ENCODE peak calls at places on chromosomes 5 and 9, in nine cellular contexts. S is activated T-cell treated with anti-CD3 and anti-CD28 coated beads, Interleukin-2, amount 50 U/mL, for 4 hours; B is upper lobe of right lung; V is NCI-H2227 treated with DMSO at 0.1 percent for 48 hours; U is GM04504; J is mesothelial cell of epicardium; H is myocyte; I is NCI-H1417; Y is M059J. E is an unnamed sample.

GRCh38 chr5:39755986-39756385 is 331.2 kb upstream of the DAB2 start:
- DNase-seq in S (no peak), B (no peak), V (no peak), U (peak), J (no peak), H (peak), I (no peak), Y (peak), E (peak)

GRCh38 chr5:141805874-141806273 is 72.3 kb downstream of the PCDH1 start:
- DNase-seq in S (no peak), B (no peak), V (no peak), U (no peak), J (no peak), H (no peak), I (no peak), Y (no peak), E (no peak)

GRCh38 chr5:1405539-1406530 is 39.4 kb downstream of the SLC6A3 start:
- DNase-seq in S (no peak), B (peak), V (no peak), U (no peak), J (no peak), H (no peak), I (no peak), Y (no peak), E (no peak)

GRCh38 chr9:37992924-37993349 is 76.1 kb downstream of the SHB start:
- DNase-seq in S (no peak), B (no peak), V (no peak), U (no peak), J (no peak), H (no peak), I (no peak), Y (no peak), E (no peak)

GRCh38 chr5:136703706-136704105 is 338.4 kb upstream of the TRPC7 start:
- DNase-seq in S (no peak), B (no peak), V (no peak), U (no peak), J (no peak), H (peak), I (no peak), Y (peak), E (no peak)

GRCh38 chr9:112558476-112558875 is 71.8 kb downstream of the KIAA1958 start:
- DNase-seq in S (no peak), B (no peak), V (no peak), U (peak), J (no peak), H (peak), I (no peak), Y (peak), E (no peak)

GRCh38 chr9:3498691-3499090 is 27.1 kb downstream of the RFX3 start:
- DNase-seq in S (no peak), B (no peak), V (no peak), U (no peak), J (no peak), H (peak), I (peak), Y (peak), E (peak)

GRCh38 chr5:43075319-43076293 is 35.5 kb upstream of the ANXA2R start:
- DNase-seq in S (no peak), B (no peak), V (no peak), U (no peak), J (no peak), H (peak), I (no peak), Y (no peak), E (no peak)

GRCh38 chr9:133362359-133363044 is 6.2 kb downstream of the SURF2 start:
- DNase-seq in S (no peak), B (no peak), V (no peak), U (no peak), J (no peak), H (peak), I (peak), Y (no peak), E (no peak)

GRCh38 chr5:13830536-13830935 is 114.0 kb downstream of the DNAH5 start:
- DNase-seq in S (no peak), B (no peak), V (no peak), U (no peak), J (no peak), H (no peak), I (no peak), Y (peak), E (no peak)

GRCh38 chr9:19650292-19650691 is 138.5 kb downstream of the SLC24A2 start:
- DNase-seq in S (no peak), B (no peak), V (peak), U (no peak), J (no peak), H (no peak), I (no peak), Y (no peak), E (no peak)

GRCh38 chr5:34687269-34688011 is 31.3 kb downstream of the RAI14 start:
- DNase-seq in S (no peak), B (no peak), V (no peak), U (no peak), J (no peak), H (peak), I (no peak), Y (peak), E (no peak)

GRCh38 chr5:119411291-119411934 is 40.9 kb upstream of the HSD17B4 start:
- DNase-seq in S (no peak), B (no peak), V (no peak), U (no peak), J (no peak), H (no peak), I (peak), Y (peak), E (no peak)

GRCh38 chr5:172564187-172564586 is 76.9 kb upstream of the NEURL1B start:
- DNase-seq in S (no peak), B (no peak), V (no peak), U (no peak), J (no peak), H (no peak), I (peak), Y (no peak), E (no peak)

GRCh38 chr5:89059274-89059673 is 176.3 kb upstream of the MEF2C start:
- DNase-seq in S (no peak), B (no peak), V (no peak), U (no peak), J (no peak), H (no peak), I (no peak), Y (no peak), E (no peak)

GRCh38 chr5:138985683-138986082 is 110.5 kb upstream of the LRRTM2 start:
- DNase-seq in S (no peak), B (no peak), V (no peak), U (no peak), J (peak), H (no peak), I (no peak), Y (no peak), E (no peak)

GRCh38 chr5:172004824-172005237 is 1.6 kb downstream of the FBXW11 start:
- DNase-seq in S (peak), B (no peak), V (no peak), U (no peak), J (no peak), H (peak), I (no peak), Y (peak), E (peak)

GRCh38 chr5:33891731-33892418 is at the start of gene ADAMTS12:
- DNase-seq in S (no peak), B (peak), V (no peak), U (no peak), J (peak), H (peak), I (peak), Y (peak), E (no peak)

GRCh38 chr5:51567636-51568035 is 184.4 kb downstream of the ISL1 start:
- DNase-seq in S (no peak), B (no peak), V (no peak), U (no peak), J (no peak), H (no peak), I (peak), Y (no peak), E (no peak)

GRCh38 chr9:129221233-129221632 is 43.2 kb upstream of the IER5L start:
- DNase-seq in S (peak), B (no peak), V (no peak), U (no peak), J (no peak), H (no peak), I (no peak), Y (peak), E (no peak)

GRCh38 chr5:37029436-37029835 is 152.9 kb downstream of the NIPBL start:
- DNase-seq in S (no peak), B (no peak), V (no peak), U (no peak), J (no peak), H (no peak), I (no peak), Y (no peak), E (no peak)

GRCh38 chr5:180216646-180217171 is 7.7 kb upstream of the RASGEF1C start:
- DNase-seq in S (no peak), B (peak), V (no peak), U (no peak), J (no peak), H (no peak), I (no peak), Y (no peak), E (no peak)

GRCh38 chr5:78835176-78835575 is 149.9 kb downstream of the ARSB start:
- DNase-seq in S (no peak), B (no peak), V (no peak), U (no peak), J (no peak), H (peak), I (no peak), Y (no peak), E (no peak)

GRCh38 chr5:122327110-122327509 is 15.1 kb downstream of the SNCAIP start:
- DNase-seq in S (no peak), B (no peak), V (no peak), U (no peak), J (no peak), H (no peak), I (peak), Y (no peak), E (no peak)

GRCh38 chr9:132756214-132756799 is 86.0 kb downstream of the GTF3C4 start:
- DNase-seq in S (no peak), B (peak), V (no peak), U (no peak), J (peak), H (no peak), I (no peak), Y (no peak), E (no peak)

GRCh38 chr9:111463036-111463435 is 21.1 kb downstream of the ECPAS start:
- DNase-seq in S (no peak), B (no peak), V (no peak), U (no peak), J (no peak), H (no peak), I (no peak), Y (no peak), E (no peak)

GRCh38 chr5:103243665-103244064 is 14.9 kb upstream of the MACIR start:
- DNase-seq in S (no peak), B (no peak), V (no peak), U (no peak), J (no peak), H (no peak), I (no peak), Y (peak), E (no peak)

GRCh38 chr5:71587709-71588532 is 781 bp downstream of the MCCC2 start:
- DNase-seq in S (no peak), B (no peak), V (no peak), U (no peak), J (no peak), H (no peak), I (no peak), Y (no peak), E (no peak)